ENCODE peak calls at places on chromosomes 13 and 19, in four cellular contexts. N, Y, T and X are unnamed samples.

GRCh38 chr13:99062593-99062992 is 84.7 kb upstream of the DOCK9 start:
- DNase-seq in Y (no peak), N (peak), T (no peak), X (peak)

GRCh38 chr19:48713041-48713863 is 6.3 kb downstream of the MAMSTR start:
- DNase-seq in N (no peak), T (no peak), Y (no peak), X (no peak)

GRCh38 chr13:31835932-31836331 is 96.6 kb downstream of the RXFP2 start:
- DNase-seq in N (peak), T (no peak), Y (no peak), X (peak)

GRCh38 chr19:12939908-12940533 is 1.6 kb downstream of the CALR start:
- DNase-seq in Y (no peak), T (no peak), N (no peak), X (no peak)

GRCh38 chr13:87052731-87053130 is 618.4 kb upstream of the SLITRK5 start:
- DNase-seq in N (peak), T (no peak), Y (no peak), X (no peak)

GRCh38 chr13:20049558-20050473 is 91.3 kb downstream of the ZMYM2 start:
- DNase-seq in N (no peak), T (no peak), Y (no peak), X (no peak)

GRCh38 chr13:38981096-38981495 is 9.5 kb downstream of the STOML3 start:
- DNase-seq in Y (no peak), N (no peak), T (no peak), X (no peak)

GRCh38 chr13:62014299-62014698 is 598.6 kb upstream of the PCDH20 start:
- DNase-seq in T (no peak), N (no peak), Y (peak), X (peak)

GRCh38 chr19:18464646-18465045 is 26.7 kb upstream of the ISYNA1 start:
- DNase-seq in N (peak), T (no peak), Y (no peak), X (peak)